ENCODE peak calls at places on chromosomes 12 and 14, in four cellular contexts. F is H1, I is HEK293T, Y is WTC11. W is an unnamed sample.

GRCh38 chr14:22887990-22888378 is 5.0 kb downstream of the REM2 start:
- DNase-seq in Y (no peak), F (no peak), I (no peak), W (no peak)

GRCh38 chr12:131736807-131737484 is 26.1 kb downstream of the SFSWAP start:
- DNase-seq in F (peak), I (no peak), Y (no peak), W (peak)

GRCh38 chr12:84497819-84498218 is 414.8 kb downstream of the SLC6A15 start:
- DNase-seq in Y (no peak), F (no peak), I (peak), W (peak)

GRCh38 chr14:67491741-67492504 is 3.4 kb upstream of the TMEM229B start:
- DNase-seq in F (no peak), Y (no peak), I (no peak), W (no peak)

GRCh38 chr14:103568952-103569351 is 6.2 kb downstream of the COA8 start:
- DNase-seq in F (no peak), I (no peak), Y (no peak), W (no peak)

GRCh38 chr14:68828728-68829127 is 35.9 kb upstream of the ZFP36L1 start:
- DNase-seq in Y (no peak), F (no peak), I (no peak), W (no peak)

GRCh38 chr12:117506333-117506732 is 144.9 kb upstream of the NOS1 start:
- DNase-seq in F (no peak), Y (no peak), I (no peak), W (no peak)

GRCh38 chr14:54398028-54398368 is 1.2 kb downstream of the CDKN3 start:
- DNase-seq in F (no peak), I (no peak), Y (no peak), W (no peak)

GRCh38 chr12:27826076-27826475 is 46.0 kb upstream of the MANSC4 start:
- DNase-seq in I (no peak), Y (no peak), F (no peak), W (no peak)

GRCh38 chr12:108768591-108769500 is 37.5 kb upstream of the CORO1C start:
- DNase-seq in I (no peak), Y (peak), F (peak), W (peak)

GRCh38 chr12:106010746-106011145 is 128.0 kb downstream of the NUAK1 start:
- DNase-seq in F (no peak), Y (no peak), I (no peak), W (no peak)

GRCh38 chr14:92513966-92514843 is 624 bp downstream of the RIN3 start:
- DNase-seq in F (no peak), I (peak), Y (peak), W (no peak)

GRCh38 chr12:85424581-85425348 is 144.7 kb downstream of the ALX1 start:
- DNase-seq in Y (peak), I (peak), F (no peak), W (peak)

GRCh38 chr12:124152733-124153132 is 142.2 kb upstream of the RFLNA start:
- DNase-seq in I (no peak), F (no peak), Y (no peak), W (no peak)

GRCh38 chr12:127722651-127723050 is 544.3 kb upstream of the TMEM132C start:
- DNase-seq in I (no peak), F (no peak), Y (no peak), W (no peak)

GRCh38 chr12:48980953-48981756 is 3.0 kb downstream of the WNT1 start:
- DNase-seq in Y (peak), I (no peak), F (no peak), W (no peak)

GRCh38 chr14:21102472-21103164 is 1.8 kb downstream of the TMEM253 start:
- DNase-seq in F (no peak), I (no peak), Y (peak), W (no peak)

GRCh38 chr14:53217283-53217994 is 64.3 kb upstream of the DDHD1 start:
- DNase-seq in I (peak), F (peak), Y (peak), W (peak)

GRCh38 chr12:80708535-80709328 is 1.3 kb downstream of the MYF6 start:
- DNase-seq in F (no peak), Y (no peak), I (no peak), W (no peak)

GRCh38 chr12:22018860-22019259 is 27.2 kb upstream of the CMAS start:
- DNase-seq in F (no peak), Y (no peak), I (no peak), W (no peak)

GRCh38 chr12:57389033-57389432 is 41.8 kb downstream of the R3HDM2 start:
- DNase-seq in I (no peak), F (no peak), Y (no peak), W (peak)

GRCh38 chr14:58944226-58944769 is 244.2 kb upstream of the DAAM1 start:
- DNase-seq in F (no peak), I (peak), Y (peak), W (no peak)

GRCh38 chr12:6604254-6605029 is 2.7 kb downstream of the CHD4 start:
- DNase-seq in F (no peak), Y (no peak), I (no peak), W (no peak)

GRCh38 chr14:28765907-28766504 is 581 bp upstream of the FOXG1 start:
- DNase-seq in F (no peak), Y (peak), I (no peak), W (no peak)

GRCh38 chr12:105674871-105675699 is 344.6 kb downstream of the C12orf75 start:
- DNase-seq in Y (no peak), F (no peak), I (no peak), W (no peak)

DNA sequence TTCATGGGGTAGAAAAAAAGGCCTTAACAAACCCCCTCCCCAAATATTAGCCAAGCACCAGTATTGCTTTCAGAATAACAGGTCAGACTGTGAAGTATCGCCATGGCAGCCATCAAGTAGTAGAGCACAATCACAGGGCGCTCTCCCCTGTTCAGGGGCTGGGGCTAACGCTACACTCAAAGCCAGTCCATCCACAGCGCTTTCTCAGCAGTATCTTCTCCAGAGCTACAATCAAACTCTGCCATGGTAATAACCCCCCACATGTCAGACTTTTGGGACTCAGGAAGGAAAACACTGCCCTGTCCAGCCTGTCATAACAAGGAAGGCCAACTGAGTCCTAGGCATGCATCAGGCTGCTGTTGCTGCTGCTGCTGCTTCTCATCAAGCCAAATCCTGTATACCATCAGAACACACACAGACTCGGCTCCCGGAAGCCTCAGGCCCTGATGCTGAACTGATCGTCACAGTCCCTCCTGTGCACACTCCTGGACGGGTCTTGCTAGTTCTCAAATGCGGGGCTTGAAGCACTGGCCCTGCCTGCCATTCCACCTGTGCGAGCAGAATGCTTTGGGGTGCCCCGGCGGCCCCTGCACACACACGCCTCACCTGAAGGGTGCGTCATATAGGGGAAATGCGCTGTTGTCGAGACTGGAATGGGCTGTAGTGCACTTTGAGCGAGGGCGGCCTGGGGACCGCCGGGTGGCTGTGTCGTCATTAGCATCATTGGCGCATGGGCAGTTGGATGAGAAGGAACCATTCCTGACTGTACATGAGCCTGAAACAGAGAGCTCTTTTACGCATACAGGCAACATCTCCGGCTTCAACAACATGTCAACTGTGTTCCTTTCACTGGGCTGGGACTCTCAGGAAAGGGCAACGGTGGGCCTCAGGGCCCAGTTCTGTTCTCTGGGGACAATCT is 47.6 kb downstream of the SH2B3 start:
- DNase-seq in F (no peak), I (no peak), Y (no peak), W (no peak)
- TF ChIP-seq SP1 in F (no peak), I (no peak), Y (no peak), W (no peak)

GRCh38 chr12:69469854-69470188 is 367 bp upstream of the FRS2 start:
- DNase-seq in Y (no peak), F (no peak), I (no peak), W (no peak)

GRCh38 chr12:69470189-69471094 is at the start of gene FRS2:
- DNase-seq in Y (peak), I (peak), F (peak), W (peak)

GRCh38 chr12:69467400-69467799 is 2.8 kb upstream of the FRS2 start:
- DNase-seq in F (no peak), I (no peak), Y (no peak), W (no peak)

GRCh38 chr12:69466867-69467266 is 3.3 kb upstream of the FRS2 start:
- DNase-seq in Y (no peak), I (no peak), F (peak), W (no peak)

GRCh38 chr12:69468237-69469026 is 1.8 kb upstream of the FRS2 start:
- DNase-seq in Y (no peak), F (no peak), I (no peak), W (no peak)
- TF ChIP-seq SP1 in Y (no peak), F (no peak), I (no peak), W (no peak)

GRCh38 chr14:83709116-83709515 is 1820.8 kb upstream of the FLRT2 start:
- DNase-seq in F (no peak), Y (no peak), I (no peak), W (no peak)

GRCh38 chr14:83702619-83703018 is 1827.3 kb upstream of the FLRT2 start:
- DNase-seq in I (no peak), Y (no peak), F (no peak), W (no peak)

GRCh38 chr14:83707056-83707455 is 1822.9 kb upstream of the FLRT2 start:
- DNase-seq in Y (no peak), F (no peak), I (no peak), W (no peak)

GRCh38 chr14:83706555-83706954 is 1823.4 kb upstream of the FLRT2 start:
- DNase-seq in Y (peak), F (peak), I (no peak), W (no peak)
- TF ChIP-seq SP1 in Y (no peak), F (peak), I (no peak), W (no peak)

GRCh38 chr12:64088431-64089349 is 133.4 kb downstream of the KICS2 start:
- DNase-seq in Y (no peak), I (peak), F (peak), W (peak)
- TF ChIP-seq SP1 in Y (no peak), I (no peak), F (no peak), W (peak)

DNA sequence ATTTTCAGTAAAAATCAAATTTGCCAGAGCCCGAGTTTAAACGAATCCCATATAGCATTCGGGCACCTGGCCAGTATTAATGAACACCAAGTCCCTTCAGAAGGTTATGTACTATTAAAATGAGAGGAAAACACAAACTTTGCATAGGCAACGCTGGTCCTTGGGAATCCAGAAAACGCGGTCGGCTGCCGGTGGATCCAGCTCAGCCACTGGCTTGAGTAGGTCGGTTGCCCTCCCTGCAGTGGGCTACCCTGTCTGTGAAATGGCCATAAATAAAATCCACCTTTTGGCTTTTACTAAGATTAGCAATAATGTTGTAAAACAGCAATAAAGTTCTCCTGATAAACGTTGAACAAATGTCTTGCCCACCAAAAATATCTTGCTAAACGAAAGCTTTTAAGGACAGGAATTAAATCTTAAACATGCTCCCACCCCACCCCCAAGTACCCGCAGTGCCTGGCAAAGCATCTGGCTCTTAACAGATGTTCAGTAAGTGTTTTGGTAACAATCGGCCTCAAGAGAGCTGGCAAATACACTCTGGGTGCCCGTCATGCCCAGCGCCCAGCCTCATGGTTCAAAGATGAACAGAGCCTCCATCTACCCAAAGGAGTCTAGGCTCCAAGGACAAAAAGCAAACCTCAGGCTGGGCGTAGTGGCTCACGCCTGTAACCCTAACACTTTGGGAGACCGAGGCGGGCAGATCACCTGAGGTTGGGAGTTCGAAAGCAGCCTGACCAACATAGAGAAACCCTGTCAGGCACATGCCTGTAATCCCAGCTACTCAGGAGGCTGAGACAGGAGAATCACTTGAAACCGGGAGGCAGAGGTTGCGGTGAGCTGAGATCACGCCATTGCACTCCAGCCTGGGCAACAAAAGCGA is 151.6 kb downstream of the BCL11B start:
- DNase-seq in F (no peak), I (no peak), Y (no peak), W (no peak)
- TF ChIP-seq SP1 in F (no peak), I (no peak), Y (no peak), W (no peak)

GRCh38 chr14:50953497-50953896 is 9.2 kb upstream of the PYGL start:
- DNase-seq in Y (no peak), I (no peak), F (no peak), W (no peak)

GRCh38 chr14:50957296-50957695 is 13.0 kb upstream of the PYGL start:
- DNase-seq in Y (no peak), I (peak), F (no peak), W (no peak)

GRCh38 chr14:50954811-50955372 is 10.6 kb upstream of the PYGL start:
- DNase-seq in F (no peak), Y (no peak), I (peak), W (peak)

GRCh38 chr14:50951032-50951431 is 6.7 kb upstream of the PYGL start:
- DNase-seq in F (no peak), I (no peak), Y (no peak), W (no peak)

DNA sequence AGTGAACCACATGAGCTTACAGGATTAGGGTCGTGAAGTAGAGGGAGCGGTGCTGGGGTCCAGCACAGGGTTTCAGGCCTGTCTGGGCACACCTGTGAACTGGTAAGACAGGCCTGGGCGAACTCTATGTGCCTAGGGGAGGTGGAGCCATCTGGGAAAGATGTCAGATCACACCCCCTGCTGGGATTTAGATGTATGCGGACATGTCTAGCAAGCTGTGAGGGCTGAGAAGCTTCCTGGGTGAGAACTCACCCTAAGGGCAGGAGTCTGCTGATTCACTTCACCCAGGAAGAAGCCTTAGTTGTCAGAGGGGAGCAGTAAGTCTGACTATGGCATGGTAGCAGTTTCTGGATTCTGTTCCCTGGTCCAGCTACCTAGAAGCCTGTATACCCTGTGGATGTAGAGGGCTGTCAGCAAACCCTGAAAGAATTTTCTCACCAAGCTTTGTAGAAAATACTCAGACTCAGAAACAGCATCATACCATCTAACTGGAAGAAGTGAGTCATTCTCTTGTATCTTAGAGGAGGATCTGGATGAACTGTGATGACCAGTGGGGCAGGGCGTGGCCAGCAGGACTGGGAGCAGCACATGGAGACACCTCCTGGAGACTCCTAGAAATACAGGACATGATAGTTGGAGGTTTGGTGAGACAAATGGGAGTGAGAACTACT is 11.2 kb upstream of the PYGL start:
- DNase-seq in F (no peak), Y (peak), I (peak), W (peak)
- TF ChIP-seq SP1 in F (no peak), Y (no peak), I (no peak), W (peak)

DNA sequence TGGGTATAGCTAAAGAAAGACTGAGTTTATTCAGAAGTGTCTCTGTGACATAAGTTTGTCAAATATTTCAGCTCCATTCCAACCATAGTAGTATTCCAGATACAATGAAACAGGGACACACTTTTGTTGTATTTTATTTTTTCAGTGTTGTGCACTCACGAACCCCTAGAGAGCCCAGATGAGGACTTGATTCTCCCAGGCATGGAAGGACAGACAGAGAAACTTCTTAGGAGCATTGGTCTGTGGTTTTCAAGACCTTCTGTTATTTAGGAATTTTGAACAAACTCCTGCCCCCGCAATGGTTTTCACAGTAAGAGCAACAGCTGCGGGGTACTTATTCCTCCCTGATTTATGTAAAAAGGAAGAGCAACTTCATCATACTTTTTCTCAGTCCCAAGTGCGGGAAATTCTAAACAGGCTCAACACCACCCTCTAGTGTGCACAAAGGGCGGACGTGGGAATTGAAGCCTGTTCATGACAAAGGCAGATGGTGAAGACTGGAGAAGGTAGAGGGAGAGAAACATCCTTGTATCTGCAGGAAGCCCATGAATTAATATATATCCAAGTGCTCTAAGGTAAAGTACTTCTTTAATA is 147.6 kb downstream of the PAH start:
- DNase-seq in F (peak), Y (peak), I (peak), W (peak)
- TF ChIP-seq SP1 in F (no peak), Y (no peak), I (no peak), W (no peak)

GRCh38 chr12:107196681-107197080 is 103.3 kb upstream of the CRY1 start:
- DNase-seq in I (no peak), F (no peak), Y (no peak), W (no peak)
- TF ChIP-seq SP1 in I (no peak), F (no peak), Y (no peak), W (no peak)

DNA sequence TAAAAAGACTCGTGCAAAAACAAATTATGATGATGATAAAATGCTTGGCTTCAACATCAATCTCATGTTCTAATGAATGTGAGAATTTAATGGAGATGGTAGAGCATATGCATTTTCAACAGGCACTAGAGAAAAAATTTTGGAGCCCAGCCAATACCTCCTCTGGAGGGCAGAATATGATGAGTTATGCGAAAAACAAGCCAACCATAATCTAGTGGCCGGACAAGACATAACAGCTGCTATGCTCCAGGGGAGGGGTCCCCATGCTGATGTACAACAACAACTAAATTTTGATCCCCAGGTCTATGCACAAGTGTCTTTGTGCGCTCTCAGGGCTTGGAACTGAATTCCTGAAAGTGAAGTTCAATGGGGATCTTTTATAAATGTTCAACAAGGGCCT is 1197.5 kb downstream of the LRFN5 start:
- DNase-seq in Y (no peak), I (no peak), F (no peak), W (no peak)
- TF ChIP-seq SP1 in Y (no peak), I (no peak), F (no peak), W (no peak)